ENCODE peak calls at places on chromosomes 7 and 10, in eight cellular contexts. A, M, N, X, D, T, L and U are unnamed samples.

GRCh38 chr7:155913311-155913710 is 101.0 kb upstream of the SHH start:
- DNase-seq in T (no peak), A (no peak), N (no peak), M (no peak), L (no peak), D (no peak), X (no peak), U (no peak)

GRCh38 chr7:134737561-134738353 is 41.7 kb upstream of the CALD1 start:
- DNase-seq in T (peak; percentile 82), A (no peak), D (no peak), X (no peak), M (no peak), L (peak; percentile 3), N (peak; percentile 95), U (no peak)

GRCh38 chr10:47176206-47176902 is 123.6 kb upstream of the GDF10 start:
- DNase-seq in D (no peak), L (no peak), N (no peak), A (no peak), X (no peak), T (no peak), M (no peak), U (peak; percentile 82)

GRCh38 chr10:99393683-99394082 is 36.7 kb downstream of the GOT1 start:
- DNase-seq in T (no peak), X (no peak), A (no peak), L (no peak), D (no peak), N (no peak), M (no peak), U (no peak)

GRCh38 chr7:73905360-73905759 is 44.4 kb downstream of the TMEM270 start:
- DNase-seq in N (no peak), T (no peak), L (no peak), A (no peak), M (no peak), D (no peak), X (no peak), U (peak; percentile 70)

GRCh38 chr7:4128161-4128560 is 553.9 kb upstream of the FOXK1 start:
- DNase-seq in N (no peak), D (no peak), X (no peak), A (no peak), L (no peak), T (no peak), M (no peak), U (no peak)

GRCh38 chr10:74704629-74705360 is 121.6 kb upstream of the KAT6B start:
- DNase-seq in A (no peak), X (no peak), M (no peak), L (no peak), T (peak; percentile 38), N (no peak), D (no peak), U (no peak)

GRCh38 chr10:49539320-49539885 is 482 bp upstream of the ERCC6 start:
- DNase-seq in L (peak; percentile 64), M (peak; percentile 57), D (peak; percentile 37), X (peak; percentile 24), N (peak; percentile 78), T (peak; percentile 68), A (peak; percentile 50), U (peak; percentile 90)

GRCh38 chr7:44969049-44969700 is 9.6 kb downstream of the MYO1G start:
- DNase-seq in A (no peak), M (peak; percentile 1), L (no peak), N (no peak), X (no peak), T (no peak), D (no peak), U (no peak)

GRCh38 chr7:44965937-44966730 is 12.7 kb downstream of the MYO1G start:
- DNase-seq in N (no peak), X (no peak), A (no peak), T (no peak), D (no peak), L (no peak), M (no peak), U (no peak)

GRCh38 chr7:44966731-44967538 is 11.9 kb downstream of the MYO1G start:
- DNase-seq in M (no peak), A (no peak), N (no peak), T (no peak), D (no peak), L (no peak), X (no peak), U (no peak)

GRCh38 chr7:44969701-44970494 is 8.9 kb downstream of the MYO1G start:
- DNase-seq in M (peak; percentile 8), T (no peak), N (no peak), X (no peak), L (no peak), A (no peak), D (no peak), U (no peak)

DNA sequence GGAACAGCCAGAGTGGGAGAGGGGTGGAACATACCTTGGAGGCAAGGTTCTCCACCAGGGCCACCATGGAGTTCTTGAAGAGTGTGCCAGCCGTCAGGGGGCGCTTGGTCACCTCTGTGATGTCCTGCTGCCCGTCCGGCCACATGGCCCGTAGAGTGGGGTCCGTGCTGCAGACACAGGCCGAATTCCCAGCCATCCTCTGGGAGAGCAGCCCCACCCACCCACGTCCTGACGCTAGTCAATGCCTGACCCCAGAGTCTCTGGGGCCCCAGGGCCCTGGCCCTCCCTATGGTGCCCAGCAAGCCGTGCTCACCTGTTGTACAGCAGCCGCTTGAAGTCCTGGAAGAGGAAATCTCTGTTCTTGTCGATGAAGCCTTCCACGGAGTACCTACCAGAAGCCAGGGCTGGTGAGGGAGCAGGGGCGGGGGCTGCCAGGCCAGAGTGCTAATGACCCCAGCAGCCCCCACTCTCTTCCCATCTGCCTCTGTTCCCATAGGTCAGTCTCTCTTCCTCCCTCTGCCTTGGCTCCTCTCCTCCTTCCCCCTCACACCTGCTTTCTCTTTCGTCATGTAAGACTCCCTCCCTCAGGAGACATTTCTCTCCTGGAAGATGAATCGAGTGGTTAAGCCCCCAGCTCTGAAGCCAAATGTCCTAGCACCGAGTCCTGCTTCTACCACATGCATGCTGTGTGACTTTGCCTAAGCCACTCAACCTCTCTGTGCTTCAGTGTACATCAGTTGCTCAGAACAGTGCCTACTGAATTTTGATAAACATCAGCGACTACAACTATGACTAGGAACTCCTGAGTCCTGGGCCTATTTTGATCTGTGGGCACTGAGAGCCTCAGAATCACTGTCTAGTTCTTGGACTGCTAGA is 11.0 kb downstream of the MYO1G start:
- DNase-seq in A (no peak), L (no peak), T (no peak), X (no peak), M (no peak), N (peak; percentile 35), D (no peak), U (no peak)
- TF ChIP-seq CTCF in A (no peak), L (no peak), T (peak; percentile 21), X (no peak), M (no peak), N (peak; percentile 34), D (peak; percentile 21), U (no peak)

GRCh38 chr10:71661060-71661622 is 58.4 kb downstream of the C10orf105 start:
- DNase-seq in D (no peak), L (no peak), X (no peak), M (no peak), N (no peak), T (no peak), A (no peak), U (no peak)
- TF ChIP-seq CTCF in D (no peak), L (no peak), X (no peak), M (no peak), N (no peak), T (no peak), A (no peak), U (no peak)

GRCh38 chr10:79314761-79315601 is 32.3 kb upstream of the PPIF start:
- DNase-seq in D (no peak), T (no peak), X (no peak), L (no peak), A (no peak), M (no peak), N (no peak), U (no peak)

GRCh38 chr10:79319372-79319771 is 27.9 kb upstream of the PPIF start:
- DNase-seq in X (no peak), D (no peak), T (no peak), M (no peak), N (no peak), A (no peak), L (no peak), U (no peak)

GRCh38 chr10:79318369-79318768 is 28.9 kb upstream of the PPIF start:
- DNase-seq in N (no peak), M (no peak), L (no peak), A (no peak), T (no peak), X (no peak), D (no peak), U (no peak)

GRCh38 chr10:79315602-79315920 is 31.7 kb upstream of the PPIF start:
- DNase-seq in X (no peak), A (no peak), D (no peak), T (no peak), M (no peak), N (no peak), L (no peak), U (no peak)

DNA sequence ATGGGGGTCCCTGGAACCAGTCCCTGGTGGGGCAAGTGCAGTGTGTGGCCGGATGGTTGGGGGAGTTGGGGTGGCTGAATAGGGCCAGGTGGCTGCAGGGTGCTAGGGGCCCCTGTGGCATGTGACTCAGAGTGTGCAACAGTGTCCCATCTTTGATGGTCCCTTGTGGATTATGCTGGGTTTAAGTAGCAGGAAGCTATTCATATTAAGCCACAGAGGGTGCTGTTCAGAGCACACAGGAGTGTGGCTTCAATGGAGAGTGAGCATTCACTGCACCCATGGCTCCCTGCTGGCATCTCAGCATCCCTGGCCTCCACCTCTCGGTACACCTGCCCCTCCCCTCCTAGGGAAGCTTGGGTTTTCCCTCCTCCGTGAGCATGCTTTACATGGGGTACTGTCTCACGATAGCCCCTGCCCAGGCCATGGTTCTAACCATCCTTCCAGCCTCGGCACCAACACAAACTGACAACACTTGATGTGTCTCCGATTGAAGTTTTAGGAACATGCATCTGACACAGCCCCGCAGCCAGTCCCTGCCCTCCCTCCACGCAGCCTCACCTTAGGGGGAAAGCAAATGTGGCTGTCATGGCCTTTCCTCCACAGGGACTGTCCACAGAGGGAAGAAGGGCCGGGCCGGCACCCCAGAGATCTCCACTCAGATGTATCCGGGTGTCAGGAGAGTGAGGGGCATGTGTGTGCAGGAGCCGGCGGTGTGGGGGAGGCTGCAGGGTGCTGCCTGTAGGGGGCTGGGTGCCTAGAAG is 30.4 kb upstream of the PPIF start:
- DNase-seq in A (no peak), D (peak; percentile 60), N (no peak), T (no peak), M (no peak), L (no peak), X (no peak), U (no peak)
- TF ChIP-seq CTCF in A (no peak), D (peak; percentile 22), N (no peak), T (no peak), M (no peak), L (no peak), X (no peak), U (no peak)

GRCh38 chr7:141975806-141976523 is 2.4 kb upstream of the TAS2R38 start:
- DNase-seq in A (peak; percentile 84), N (peak; percentile 63), D (peak; percentile 87), X (peak; percentile 55), L (peak; percentile 85), M (peak; percentile 83), T (peak; percentile 60), U (no peak)

GRCh38 chr7:141973673-141974072 is at the start of gene TAS2R38:
- DNase-seq in N (no peak), X (no peak), D (no peak), A (no peak), T (no peak), L (no peak), M (no peak), U (no peak)

GRCh38 chr7:141978351-141978750 is 4.8 kb upstream of the TAS2R38 start:
- DNase-seq in D (no peak), L (no peak), M (no peak), A (no peak), N (no peak), X (no peak), T (no peak), U (no peak)

GRCh38 chr7:141976524-141977245 is 3.1 kb upstream of the TAS2R38 start:
- DNase-seq in N (no peak), A (no peak), D (no peak), T (no peak), M (no peak), L (no peak), X (no peak), U (no peak)

GRCh38 chr7:141974831-141975230 is 1.3 kb upstream of the TAS2R38 start:
- DNase-seq in D (peak; percentile 87), N (peak; percentile 14), T (no peak), X (no peak), A (peak; percentile 46), L (peak; percentile 49), M (peak; percentile 34), U (no peak)
- TF ChIP-seq CTCF in D (peak; percentile 77), N (no peak), T (peak; percentile 30), X (no peak), A (no peak), L (peak; percentile 62), M (peak; percentile 38), U (no peak)